ENCODE peak calls at places on chromosome 2, in four cellular contexts. E is RWPE1, W is A172, U is AG09309. C is an unnamed sample.

GRCh38 chr2:175432021-175432420 is 250.5 kb upstream of the ATP5MC3 start:
- DNase-seq in W (no peak), E (no peak), U (no peak), C (no peak)

GRCh38 chr2:56130463-56131070 is 53.2 kb upstream of the CCDC85A start:
- DNase-seq in U (no peak), E (peak), W (peak), C (peak)

GRCh38 chr2:160492401-160493226 is 993 bp downstream of the RBMS1 start:
- DNase-seq in W (peak), U (no peak), E (peak), C (no peak)

GRCh38 chr2:217902281-217903141 is 100.3 kb downstream of the TNS1 start:
- DNase-seq in E (peak), W (no peak), U (no peak), C (no peak)

GRCh38 chr2:14189929-14190328 is 442.6 kb upstream of the LRATD1 start:
- DNase-seq in W (peak), E (peak), U (no peak), C (no peak)

GRCh38 chr2:1078326-1078885 is 127.8 kb downstream of the SNTG2 start:
- DNase-seq in U (no peak), W (no peak), E (no peak), C (no peak)

GRCh38 chr2:216934623-216935022 is 74.8 kb upstream of the TNP1 start:
- DNase-seq in U (no peak), W (no peak), E (no peak), C (no peak)

GRCh38 chr2:199955007-199955338 is 318 bp downstream of the TYW5 start:
- DNase-seq in E (no peak), W (peak), U (no peak), C (no peak)

GRCh38 chr2:239669899-239670460 is 269.2 kb upstream of the HDAC4 start:
- DNase-seq in U (no peak), W (no peak), E (no peak), C (no peak)

GRCh38 chr2:232795920-232796319 is 19.6 kb upstream of the KCNJ13 start:
- DNase-seq in E (no peak), U (peak), W (no peak), C (peak)

GRCh38 chr2:23449831-23450331 is 64.9 kb downstream of the KLHL29 start:
- DNase-seq in W (no peak), E (no peak), U (no peak), C (no peak)

GRCh38 chr2:219331560-219332213 is 857 bp downstream of the RESP18 start:
- DNase-seq in U (no peak), W (no peak), E (peak), C (no peak)

GRCh38 chr2:151518802-151519201 is 109.1 kb downstream of the RIF1 start:
- DNase-seq in E (peak), U (no peak), W (no peak), C (no peak)